ENCODE peak calls at places on chromosomes 7 and 10, in ten cellular contexts. One of them, this sample, is unnamed.

GRCh38 chr10:132464256-132465192 is 67.5 kb downstream of the PWWP2B start:
- DNase-seq in endothelial cell: no peak
- DNase-seq in astrocyte of the spinal cord: no peak
- DNase-seq in CD4-positive, alpha-beta T cell: peak; percentile 2
- DNase-seq in ovary: peak; percentile 94
- DNase-seq in left cardiac atrium: peak; percentile 91
- DNase-seq in neural crest cell: no peak
- DNase-seq in EL: no peak
- DNase-seq in HFFc6: no peak
- DNase-seq in kidney epithelial cell: no peak
- DNase-seq in this sample: no peak

GRCh38 chr7:101166909-101167644 is 1.7 kb upstream of the VGF start:
- DNase-seq in endothelial cell: no peak
- DNase-seq in astrocyte of the spinal cord: no peak
- DNase-seq in CD4-positive, alpha-beta T cell: no peak
- DNase-seq in ovary: no peak
- DNase-seq in left cardiac atrium: no peak
- DNase-seq in neural crest cell: no peak
- DNase-seq in EL: no peak
- DNase-seq in HFFc6: no peak
- DNase-seq in kidney epithelial cell: no peak
- DNase-seq in this sample: no peak

GRCh38 chr7:104029765-104030164 is 40.3 kb upstream of the RELN start:
- DNase-seq in endothelial cell: no peak
- DNase-seq in astrocyte of the spinal cord: no peak
- DNase-seq in CD4-positive, alpha-beta T cell: no peak
- DNase-seq in ovary: no peak
- DNase-seq in left cardiac atrium: no peak
- DNase-seq in neural crest cell: no peak
- DNase-seq in EL: no peak
- DNase-seq in HFFc6: no peak
- DNase-seq in kidney epithelial cell: no peak
- DNase-seq in this sample: no peak

GRCh38 chr10:43819464-43820225 is 171.0 kb upstream of the ZNF32 start:
- DNase-seq in endothelial cell: no peak
- DNase-seq in astrocyte of the spinal cord: no peak
- DNase-seq in CD4-positive, alpha-beta T cell: no peak
- DNase-seq in ovary: no peak
- DNase-seq in left cardiac atrium: no peak
- DNase-seq in neural crest cell: no peak
- DNase-seq in EL: no peak
- DNase-seq in HFFc6: no peak
- DNase-seq in kidney epithelial cell: no peak
- DNase-seq in this sample: no peak

GRCh38 chr10:48333856-48334255 is 27.4 kb downstream of the MAPK8 start:
- DNase-seq in endothelial cell: no peak
- DNase-seq in astrocyte of the spinal cord: no peak
- DNase-seq in CD4-positive, alpha-beta T cell: no peak
- DNase-seq in ovary: no peak
- DNase-seq in left cardiac atrium: peak; percentile 54
- DNase-seq in neural crest cell: no peak
- DNase-seq in EL: peak; percentile 67
- DNase-seq in HFFc6: no peak
- DNase-seq in kidney epithelial cell: no peak
- DNase-seq in this sample: no peak

GRCh38 chr10:63515002-63515763 is 6.0 kb upstream of the REEP3 start:
- DNase-seq in endothelial cell: no peak
- DNase-seq in astrocyte of the spinal cord: peak; percentile 66
- DNase-seq in CD4-positive, alpha-beta T cell: no peak
- DNase-seq in ovary: no peak
- DNase-seq in left cardiac atrium: no peak
- DNase-seq in neural crest cell: no peak
- DNase-seq in EL: peak; percentile 85
- DNase-seq in HFFc6: peak; percentile 69
- DNase-seq in kidney epithelial cell: no peak
- DNase-seq in this sample: peak; percentile 31

GRCh38 chr10:5929442-5929841 is 39.4 kb downstream of the FBH1 start:
- DNase-seq in endothelial cell: no peak
- DNase-seq in astrocyte of the spinal cord: no peak
- DNase-seq in CD4-positive, alpha-beta T cell: no peak
- DNase-seq in ovary: no peak
- DNase-seq in left cardiac atrium: no peak
- DNase-seq in neural crest cell: no peak
- DNase-seq in EL: no peak
- DNase-seq in HFFc6: no peak
- DNase-seq in kidney epithelial cell: no peak
- DNase-seq in this sample: no peak

GRCh38 chr7:44306608-44307007 is 18.8 kb downstream of the CAMK2B start:
- DNase-seq in endothelial cell: no peak
- DNase-seq in astrocyte of the spinal cord: no peak
- DNase-seq in CD4-positive, alpha-beta T cell: no peak
- DNase-seq in ovary: no peak
- DNase-seq in left cardiac atrium: no peak
- DNase-seq in neural crest cell: no peak
- DNase-seq in EL: no peak
- DNase-seq in HFFc6: no peak
- DNase-seq in kidney epithelial cell: no peak
- DNase-seq in this sample: no peak

GRCh38 chr7:78296689-78297371 is 498.3 kb downstream of the PHTF2 start:
- DNase-seq in endothelial cell: no peak
- DNase-seq in astrocyte of the spinal cord: no peak
- DNase-seq in CD4-positive, alpha-beta T cell: no peak
- DNase-seq in ovary: no peak
- DNase-seq in left cardiac atrium: no peak
- DNase-seq in neural crest cell: no peak
- DNase-seq in EL: no peak
- DNase-seq in HFFc6: no peak
- DNase-seq in kidney epithelial cell: no peak
- DNase-seq in this sample: no peak

GRCh38 chr10:18343573-18343972 is 203.3 kb downstream of the CACNB2 start:
- DNase-seq in endothelial cell: no peak
- DNase-seq in astrocyte of the spinal cord: no peak
- DNase-seq in CD4-positive, alpha-beta T cell: no peak
- DNase-seq in ovary: no peak
- DNase-seq in left cardiac atrium: no peak
- DNase-seq in neural crest cell: no peak
- DNase-seq in EL: no peak
- DNase-seq in HFFc6: no peak
- DNase-seq in kidney epithelial cell: no peak
- DNase-seq in this sample: no peak

GRCh38 chr7:43175525-43176200 is 63.2 kb downstream of the HECW1 start:
- DNase-seq in endothelial cell: no peak
- DNase-seq in astrocyte of the spinal cord: no peak
- DNase-seq in CD4-positive, alpha-beta T cell: no peak
- DNase-seq in ovary: no peak
- DNase-seq in left cardiac atrium: no peak
- DNase-seq in neural crest cell: no peak
- DNase-seq in EL: no peak
- DNase-seq in HFFc6: no peak
- DNase-seq in kidney epithelial cell: no peak
- DNase-seq in this sample: no peak

GRCh38 chr7:95002726-95003125 is 95.3 kb downstream of the PPP1R9A start:
- DNase-seq in endothelial cell: no peak
- DNase-seq in astrocyte of the spinal cord: peak; percentile 1
- DNase-seq in CD4-positive, alpha-beta T cell: no peak
- DNase-seq in ovary: no peak
- DNase-seq in left cardiac atrium: no peak
- DNase-seq in neural crest cell: no peak
- DNase-seq in EL: no peak
- DNase-seq in HFFc6: no peak
- DNase-seq in kidney epithelial cell: no peak
- DNase-seq in this sample: no peak

GRCh38 chr7:109745677-109746410 is 1176.2 kb downstream of the DNAJB9 start:
- DNase-seq in endothelial cell: no peak
- DNase-seq in astrocyte of the spinal cord: no peak
- DNase-seq in CD4-positive, alpha-beta T cell: no peak
- DNase-seq in ovary: no peak
- DNase-seq in left cardiac atrium: no peak
- DNase-seq in neural crest cell: no peak
- DNase-seq in EL: no peak
- DNase-seq in HFFc6: no peak
- DNase-seq in kidney epithelial cell: no peak
- DNase-seq in this sample: no peak

GRCh38 chr7:78578701-78579100 is 780.1 kb downstream of the PHTF2 start:
- DNase-seq in endothelial cell: no peak
- DNase-seq in astrocyte of the spinal cord: no peak
- DNase-seq in CD4-positive, alpha-beta T cell: no peak
- DNase-seq in ovary: no peak
- DNase-seq in left cardiac atrium: no peak
- DNase-seq in neural crest cell: no peak
- DNase-seq in EL: no peak
- DNase-seq in HFFc6: no peak
- DNase-seq in kidney epithelial cell: no peak
- DNase-seq in this sample: no peak

GRCh38 chr10:4081691-4082111 is 296.7 kb upstream of the KLF6 start:
- DNase-seq in endothelial cell: no peak
- DNase-seq in astrocyte of the spinal cord: no peak
- DNase-seq in CD4-positive, alpha-beta T cell: no peak
- DNase-seq in ovary: peak; percentile 51
- DNase-seq in left cardiac atrium: peak; percentile 44
- DNase-seq in neural crest cell: no peak
- DNase-seq in EL: peak; percentile 57
- DNase-seq in HFFc6: peak; percentile 30
- DNase-seq in kidney epithelial cell: no peak
- DNase-seq in this sample: peak; percentile 52

GRCh38 chr10:124390788-124391187 is 27.9 kb downstream of the OAT start:
- DNase-seq in endothelial cell: no peak
- DNase-seq in astrocyte of the spinal cord: no peak
- DNase-seq in CD4-positive, alpha-beta T cell: no peak
- DNase-seq in ovary: no peak
- DNase-seq in left cardiac atrium: no peak
- DNase-seq in neural crest cell: no peak
- DNase-seq in EL: no peak
- DNase-seq in HFFc6: no peak
- DNase-seq in kidney epithelial cell: no peak
- DNase-seq in this sample: no peak

GRCh38 chr7:405489-406211 is 114.0 kb downstream of the PDGFA start:
- DNase-seq in endothelial cell: no peak
- DNase-seq in astrocyte of the spinal cord: no peak
- DNase-seq in CD4-positive, alpha-beta T cell: no peak
- DNase-seq in ovary: no peak
- DNase-seq in left cardiac atrium: peak; percentile 5
- DNase-seq in neural crest cell: no peak
- DNase-seq in EL: no peak
- DNase-seq in HFFc6: no peak
- DNase-seq in kidney epithelial cell: no peak
- DNase-seq in this sample: no peak

GRCh38 chr7:96636342-96636865 is 73.2 kb downstream of the SEM1 start:
- DNase-seq in endothelial cell: no peak
- DNase-seq in astrocyte of the spinal cord: no peak
- DNase-seq in CD4-positive, alpha-beta T cell: no peak
- DNase-seq in ovary: no peak
- DNase-seq in left cardiac atrium: no peak
- DNase-seq in neural crest cell: no peak
- DNase-seq in EL: no peak
- DNase-seq in HFFc6: no peak
- DNase-seq in kidney epithelial cell: no peak
- DNase-seq in this sample: peak; percentile 26

GRCh38 chr7:142338633-142339501 is 81.0 kb upstream of the PRSS58 start:
- DNase-seq in endothelial cell: peak; percentile 74
- DNase-seq in astrocyte of the spinal cord: peak; percentile 38
- DNase-seq in CD4-positive, alpha-beta T cell: no peak
- DNase-seq in ovary: no peak
- DNase-seq in left cardiac atrium: no peak
- DNase-seq in neural crest cell: no peak
- DNase-seq in EL: peak; percentile 24
- DNase-seq in HFFc6: peak; percentile 20
- DNase-seq in kidney epithelial cell: no peak
- DNase-seq in this sample: peak; percentile 8

GRCh38 chr10:18650618-18651017 is 769 bp downstream of the NSUN6 start:
- DNase-seq in endothelial cell: no peak
- DNase-seq in astrocyte of the spinal cord: no peak
- DNase-seq in CD4-positive, alpha-beta T cell: no peak
- DNase-seq in ovary: no peak
- DNase-seq in left cardiac atrium: no peak
- DNase-seq in neural crest cell: no peak
- DNase-seq in EL: no peak
- DNase-seq in HFFc6: no peak
- DNase-seq in kidney epithelial cell: no peak
- DNase-seq in this sample: no peak

GRCh38 chr10:18005781-18006456 is 54.2 kb downstream of the SLC39A12 start:
- DNase-seq in endothelial cell: no peak
- DNase-seq in astrocyte of the spinal cord: peak; percentile 91
- DNase-seq in CD4-positive, alpha-beta T cell: no peak
- DNase-seq in ovary: no peak
- DNase-seq in left cardiac atrium: no peak
- DNase-seq in neural crest cell: no peak
- DNase-seq in EL: peak; percentile 77
- DNase-seq in HFFc6: no peak
- DNase-seq in kidney epithelial cell: no peak
- DNase-seq in this sample: no peak

GRCh38 chr10:9262770-9263169 is 1208.3 kb downstream of the GATA3 start:
- DNase-seq in endothelial cell: no peak
- DNase-seq in astrocyte of the spinal cord: no peak
- DNase-seq in CD4-positive, alpha-beta T cell: no peak
- DNase-seq in ovary: no peak
- DNase-seq in left cardiac atrium: no peak
- DNase-seq in neural crest cell: no peak
- DNase-seq in EL: no peak
- DNase-seq in HFFc6: no peak
- DNase-seq in kidney epithelial cell: no peak
- DNase-seq in this sample: no peak

This sample was measured in GM04503.